ENCODE peak calls at places on chromosomes 16 and 17, in seven cellular contexts. B is activated CD8-positive, alpha-beta T cell treated with anti-CD3 and anti-CD28 coated beads, Interleukin-2, amount 10 ng/mL, durations not matched to agents 7 days and 5 days; E is EL; Q is B cell; K is renal cortical epithelial cell; A is fibroblast of villous mesenchyme; L is NCI-H446 treated with DMSO at 0.1 percent for 48 hours. R is an unnamed sample.

GRCh38 chr17:20935740-20936139 is 107.1 kb downstream of the USP22 start:
- DNase-seq in B (no peak), E (peak), Q (no peak), K (peak), A (peak), L (no peak), R (no peak)

GRCh38 chr17:58192612-58193011 is at the start of gene EPX:
- DNase-seq in B (no peak), E (no peak), Q (no peak), K (no peak), A (no peak), L (no peak), R (no peak)

GRCh38 chr17:38705803-38706624 is 941 bp downstream of the MLLT6 start:
- DNase-seq in B (peak), E (peak), Q (peak), K (no peak), A (peak), L (no peak), R (peak)

GRCh38 chr17:18988546-18989173 is 15.9 kb downstream of the FAM83G start:
- DNase-seq in B (no peak), E (no peak), Q (no peak), K (peak), A (no peak), L (no peak), R (peak)

GRCh38 chr17:36827056-36827455 is 110.2 kb upstream of the LHX1 start:
- DNase-seq in B (no peak), E (no peak), Q (no peak), K (no peak), A (no peak), L (no peak), R (no peak)

GRCh38 chr17:81517009-81517338 is 4.4 kb upstream of the ACTG1 start:
- DNase-seq in B (no peak), E (no peak), Q (no peak), K (no peak), A (no peak), L (no peak), R (no peak)

GRCh38 chr16:13873835-13874438 is 46.0 kb upstream of the ERCC4 start:
- DNase-seq in B (no peak), E (peak), Q (no peak), K (peak), A (peak), L (no peak), R (no peak)

GRCh38 chr17:74360993-74361612 is 565 bp downstream of the BTBD17 start:
- DNase-seq in B (no peak), E (no peak), Q (no peak), K (no peak), A (no peak), L (no peak), R (peak)

GRCh38 chr17:34252890-34253525 is 2.1 kb upstream of the CCL2 start:
- DNase-seq in B (no peak), E (peak), Q (no peak), K (no peak), A (no peak), L (no peak), R (no peak)

GRCh38 chr16:88375236-88376052 is 7.3 kb upstream of the ZNF469 start:
- DNase-seq in B (no peak), E (no peak), Q (no peak), K (no peak), A (no peak), L (no peak), R (no peak)

GRCh38 chr16:51031598-51031997 is 119.5 kb downstream of the SALL1 start:
- DNase-seq in B (no peak), E (no peak), Q (no peak), K (no peak), A (no peak), L (no peak), R (no peak)

GRCh38 chr16:49919327-49919726 is 63.4 kb upstream of the ZNF423 start:
- DNase-seq in B (no peak), E (no peak), Q (no peak), K (no peak), A (no peak), L (no peak), R (no peak)

GRCh38 chr16:28534542-28535373 is 4.0 kb downstream of the NUPR1 start:
- DNase-seq in B (no peak), E (no peak), Q (no peak), K (no peak), A (peak), L (no peak), R (peak)

GRCh38 chr16:65876624-65877023 is 489.9 kb upstream of the CDH5 start:
- DNase-seq in B (no peak), E (peak), Q (no peak), K (no peak), A (no peak), L (no peak), R (no peak)

GRCh38 chr16:48137822-48138221 is 18.0 kb downstream of the ABCC12 start:
- DNase-seq in B (no peak), E (no peak), Q (no peak), K (no peak), A (no peak), L (no peak), R (no peak)